ENCODE peak calls at places on chromosomes 5 and 9, in eight cellular contexts. K is transverse colon; P is tibial nerve; T is body of pancreas; U is AG09309; D is HL-60; Z is CD4-positive, alpha-beta T cell; Y is foreskin fibroblast. L is an unnamed sample.

GRCh38 chr5:24735284-24735683 is 90.5 kb upstream of the CDH10 start:
- DNase-seq in P (no peak), U (no peak), D (no peak), Z (no peak), K (no peak), Y (no peak), T (no peak), L (no peak)

GRCh38 chr9:96064838-96065481 is 189.5 kb downstream of the ERCC6L2 start:
- DNase-seq in T (no peak), K (no peak), D (no peak), Y (no peak), U (no peak), Z (no peak), P (no peak), L (no peak)

GRCh38 chr9:36102742-36103495 is 33.6 kb upstream of the GLIPR2 start:
- DNase-seq in K (peak; percentile 90), D (peak; percentile 92), U (no peak), T (peak; percentile 84), Z (peak; percentile 81), Y (peak; percentile 50), P (peak; percentile 67), L (peak; percentile 43)

GRCh38 chr9:35960029-35960655 is 2.2 kb upstream of the OR2S2 start:
- DNase-seq in T (no peak), Z (no peak), Y (peak; percentile 25), D (no peak), U (no peak), K (peak; percentile 55), P (no peak), L (no peak)

GRCh38 chr9:105055922-105056321 is 128.0 kb upstream of the ABCA1 start:
- DNase-seq in U (no peak), T (no peak), P (no peak), Z (no peak), Y (peak; percentile 44), K (no peak), D (no peak), L (no peak)

GRCh38 chr5:154517181-154517580 is 39.2 kb upstream of the HAND1 start:
- DNase-seq in Z (no peak), U (no peak), Y (no peak), T (no peak), D (no peak), K (no peak), P (no peak), L (no peak)

GRCh38 chr5:71891856-71892255 is 172.8 kb downstream of the CARTPT start:
- DNase-seq in U (no peak), T (peak; percentile 51), Y (no peak), D (no peak), P (no peak), Z (no peak), K (no peak), L (no peak)

GRCh38 chr5:78648359-78649219 is at the start of gene LHFPL2:
- DNase-seq in K (peak; percentile 76), U (no peak), Z (no peak), Y (peak; percentile 47), P (peak; percentile 63), D (peak; percentile 13), T (peak; percentile 83), L (peak; percentile 83)

GRCh38 chr5:83895860-83896259 is 175.2 kb upstream of the HAPLN1 start:
- DNase-seq in D (no peak), K (no peak), T (no peak), U (no peak), Z (no peak), P (no peak), Y (no peak), L (no peak)

GRCh38 chr9:974064-974992 is 2.1 kb upstream of the DMRT3 start:
- DNase-seq in Y (no peak), P (no peak), U (no peak), Z (no peak), D (no peak), T (no peak), K (no peak), L (no peak)

GRCh38 chr5:3142261-3143027 is 391.0 kb upstream of the IRX2 start:
- DNase-seq in Z (no peak), Y (no peak), U (no peak), D (no peak), K (no peak), T (no peak), P (no peak), L (no peak)

GRCh38 chr5:154334406-154335041 is 111.3 kb upstream of the SAP30L start:
- DNase-seq in T (no peak), Z (no peak), K (no peak), D (no peak), U (no peak), P (no peak), Y (no peak), L (no peak)

GRCh38 chr5:54171645-54172384 is 138.6 kb downstream of the ARL15 start:
- DNase-seq in T (peak; percentile 67), P (no peak), U (no peak), Z (no peak), Y (no peak), D (peak; percentile 31), K (peak; percentile 17), L (no peak)

GRCh38 chr9:87194471-87194870 is 247.2 kb upstream of the GAS1 start:
- DNase-seq in T (no peak), D (no peak), U (peak; percentile 88), Y (peak; percentile 80), Z (no peak), K (no peak), P (no peak), L (no peak)

GRCh38 chr9:104028827-104029226 is 65.3 kb upstream of the SMC2 start:
- DNase-seq in D (no peak), K (no peak), P (no peak), Z (no peak), U (no peak), Y (no peak), T (no peak), L (no peak)

GRCh38 chr5:149370878-149371277 is 8.2 kb downstream of the IL17B start:
- DNase-seq in U (no peak), T (peak; percentile 42), Y (no peak), P (no peak), D (no peak), Z (no peak), K (peak; percentile 7), L (no peak)

GRCh38 chr9:107046692-107047091 is 183.7 kb downstream of the ZNF462 start:
- DNase-seq in Y (no peak), U (no peak), K (no peak), Z (no peak), D (no peak), T (no peak), P (no peak), L (no peak)

GRCh38 chr9:36250079-36250478 is 8.2 kb downstream of the GNE start:
- DNase-seq in K (no peak), Y (no peak), D (no peak), T (no peak), P (no peak), Z (no peak), U (no peak), L (no peak)

GRCh38 chr9:87512321-87512720 is 14.7 kb downstream of the DAPK1 start:
- DNase-seq in Y (no peak), U (no peak), D (no peak), P (no peak), Z (no peak), K (no peak), T (no peak), L (no peak)

GRCh38 chr9:108478431-108478837 is 377.4 kb downstream of the ACTL7B start:
- DNase-seq in U (peak; percentile 83), K (peak; percentile 39), P (no peak), D (no peak), Y (peak; percentile 75), Z (no peak), T (no peak), L (no peak)

GRCh38 chr9:120845255-120845654 is 2.5 kb upstream of the PSMD5 start:
- DNase-seq in U (no peak), Z (no peak), Y (peak; percentile 34), K (no peak), D (no peak), P (no peak), T (no peak), L (no peak)
- TF ChIP-seq CTCF in U (no peak), Z (no peak), Y (no peak), K (no peak), D (no peak), P (no peak), T (no peak), L (no peak)

DNA sequence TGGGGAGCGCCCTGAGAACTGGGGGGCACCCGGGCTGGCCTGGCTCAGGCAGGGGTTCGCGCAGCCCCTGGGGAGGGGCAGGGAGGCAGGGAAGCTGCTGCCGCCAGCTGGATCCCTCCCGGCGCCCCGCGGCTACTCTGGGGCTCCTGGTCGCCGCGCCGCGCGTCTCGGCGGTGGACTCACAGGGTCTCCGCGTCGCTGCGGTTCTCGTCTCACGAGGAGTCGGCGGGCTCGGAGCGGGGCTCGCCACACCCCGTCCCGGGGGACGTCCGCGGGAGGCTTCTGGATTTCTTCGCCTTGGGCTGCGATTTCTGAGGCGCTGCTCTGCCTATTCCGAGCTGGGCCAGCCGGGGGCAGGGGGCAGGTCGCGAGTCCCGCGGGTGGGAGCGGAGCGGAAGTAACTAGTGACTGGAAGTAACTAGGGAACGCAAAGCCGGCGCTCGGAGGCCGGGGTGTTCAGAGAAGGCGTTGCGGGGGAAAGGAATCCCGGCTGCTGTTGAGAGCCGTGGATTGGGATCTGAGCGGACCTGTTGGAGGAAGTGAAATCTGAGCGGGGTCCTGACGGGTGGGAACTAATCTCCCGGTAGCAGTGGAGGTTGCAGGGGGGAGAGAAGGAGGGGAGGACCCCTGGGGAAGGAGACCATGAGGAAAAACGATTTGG is 509 bp downstream of the CYSTM1 start:
- DNase-seq in Z (peak; percentile 55), T (peak; percentile 86), K (peak; percentile 83), D (peak; percentile 60), U (no peak), Y (peak; percentile 48), P (peak; percentile 49), L (peak; percentile 79)
- TF ChIP-seq CTCF in Z (no peak), T (peak; percentile 41), K (peak; percentile 48), D (no peak), U (peak; percentile 21), Y (peak; percentile 13), P (no peak), L (no peak)

GRCh38 chr5:113201715-113202114 is 225.1 kb downstream of the DCP2 start:
- DNase-seq in Y (no peak), Z (no peak), D (no peak), T (no peak), P (no peak), U (no peak), K (no peak), L (no peak)

GRCh38 chr5:113202904-113203716 is 226.5 kb downstream of the DCP2 start:
- DNase-seq in D (no peak), P (peak; percentile 20), T (peak; percentile 11), Y (no peak), K (no peak), Z (no peak), U (no peak), L (no peak)

GRCh38 chr5:113204525-113205161 is 228.0 kb downstream of the DCP2 start:
- DNase-seq in K (peak; percentile 32), P (peak; percentile 37), Y (peak; percentile 59), D (no peak), U (no peak), T (peak; percentile 11), Z (no peak), L (no peak)

GRCh38 chr5:113205323-113205722 is 228.7 kb downstream of the DCP2 start:
- DNase-seq in U (no peak), T (no peak), K (no peak), P (no peak), Y (no peak), D (no peak), Z (no peak), L (no peak)

GRCh38 chr5:113205807-113206206 is 229.0 kb downstream of the TSSK1B start:
- DNase-seq in U (no peak), K (no peak), T (no peak), Z (no peak), D (no peak), Y (no peak), P (no peak), L (no peak)
- TF ChIP-seq CTCF in U (peak; percentile 6), K (no peak), T (no peak), Z (no peak), D (no peak), Y (no peak), P (no peak), L (no peak)

GRCh38 chr9:25716220-25716872 is 38.1 kb upstream of the TUSC1 start:
- DNase-seq in P (no peak), Z (no peak), Y (no peak), K (peak; percentile 15), D (no peak), T (peak; percentile 65), U (peak; percentile 75), L (no peak)
- TF ChIP-seq CTCF in P (peak; percentile 47), Z (no peak), Y (peak; percentile 57), K (peak; percentile 59), D (no peak), T (peak; percentile 72), U (peak; percentile 86), L (peak; percentile 16)

L was measured in mesothelial cell of epicardium.